ENCODE peak calls at places on chromosome 14, in four cellular contexts. X is NB4, U is esophagus squamous epithelium, P is pancreas. H is an unnamed sample.

GRCh38 chr14:45838597-45838996 is 585.6 kb upstream of the MIS18BP1 start:
- DNase-seq in X (peak), U (no peak), P (no peak), H (no peak)

GRCh38 chr14:74977901-74978385 is 22.5 kb upstream of the PGF start:
- DNase-seq in X (no peak), U (no peak), P (no peak), H (no peak)

GRCh38 chr14:32265584-32265983 is 62.5 kb upstream of the RNU6-8 start:
- DNase-seq in X (no peak), U (no peak), P (no peak), H (no peak)

GRCh38 chr14:26138764-26139445 is 458.9 kb downstream of the NOVA1 start:
- DNase-seq in X (no peak), U (no peak), P (no peak), H (no peak)

GRCh38 chr14:104752338-104752734 is 611 bp upstream of the SIVA1 start:
- DNase-seq in X (no peak), U (peak), P (peak), H (no peak)

GRCh38 chr14:51677738-51678137 is 26.0 kb downstream of the FRMD6 start:
- DNase-seq in X (no peak), U (no peak), P (no peak), H (no peak)

GRCh38 chr14:96362965-96363750 is at the start of the genes ATG2B and GSKIP:
- DNase-seq in X (peak), U (peak), P (peak), H (peak)

GRCh38 chr14:50260072-50260471 is 28.7 kb upstream of the SOS2 start:
- DNase-seq in X (no peak), U (no peak), P (no peak), H (no peak)

GRCh38 chr14:72253503-72253902 is 321.3 kb downstream of the RGS6 start:
- DNase-seq in X (no peak), U (no peak), P (no peak), H (no peak)

GRCh38 chr14:32022525-32022924 is 54.6 kb upstream of the ARHGAP5 start:
- DNase-seq in X (no peak), U (no peak), P (no peak), H (no peak)

GRCh38 chr14:95609398-95609990 is 74.6 kb downstream of the GLRX5 start:
- DNase-seq in X (peak), U (no peak), P (no peak), H (peak)

GRCh38 chr14:87066221-87066817 is 926.7 kb downstream of the GALC start:
- DNase-seq in X (peak), U (no peak), P (no peak), H (no peak)
- TF ChIP-seq CTCF in X (peak), U (no peak), P (no peak), H (no peak)

DNA sequence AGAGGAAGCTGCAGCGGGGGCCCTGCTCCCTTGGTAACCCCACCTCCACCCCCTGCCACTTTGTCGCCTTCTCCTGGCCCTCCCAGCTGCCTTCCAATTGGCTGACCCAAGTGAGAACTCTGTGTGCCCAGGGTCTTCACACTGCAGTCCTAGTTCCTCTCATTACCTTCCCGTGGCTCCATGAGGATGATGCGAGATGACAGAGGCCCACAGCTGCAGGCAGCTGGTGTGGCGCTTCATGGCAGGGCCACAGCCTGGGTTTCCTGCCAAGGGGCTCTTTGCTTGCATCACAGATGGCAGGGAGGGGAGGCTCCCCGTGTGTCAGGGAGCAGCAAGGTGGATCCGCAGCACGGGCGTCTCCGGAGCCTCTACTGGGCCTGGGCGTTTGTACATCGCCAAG is 29.0 kb downstream of the DEGS2 start:
- DNase-seq in X (no peak), U (no peak), P (no peak), H (no peak)
- H3K4me3 ChIP-seq in X (no peak), U (no peak), P (no peak), H (no peak)

GRCh38 chr14:64218344-64219240 is 75.6 kb downstream of the ESR2 start:
- DNase-seq in X (no peak), U (no peak), P (no peak), H (no peak)

GRCh38 chr14:64217747-64218146 is 76.4 kb downstream of the ESR2 start:
- DNase-seq in X (no peak), U (no peak), P (no peak), H (no peak)

GRCh38 chr14:64221604-64222003 is 72.6 kb downstream of the ESR2 start:
- DNase-seq in X (no peak), U (no peak), P (no peak), H (peak)

GRCh38 chr14:64220466-64220865 is 73.7 kb downstream of the ESR2 start:
- DNase-seq in X (no peak), U (no peak), P (no peak), H (no peak)

GRCh38 chr14:64220056-64220455 is 74.1 kb downstream of the ESR2 start:
- DNase-seq in X (no peak), U (no peak), P (no peak), H (no peak)
- TF ChIP-seq CTCF in X (no peak), U (no peak), P (no peak), H (no peak)

GRCh38 chr14:80215081-80215480 is 3.8 kb upstream of the DIO2 start:
- DNase-seq in X (no peak), U (no peak), P (no peak), H (no peak)
- H3K4me3 ChIP-seq in X (no peak), U (no peak), P (no peak), H (no peak)

DNA sequence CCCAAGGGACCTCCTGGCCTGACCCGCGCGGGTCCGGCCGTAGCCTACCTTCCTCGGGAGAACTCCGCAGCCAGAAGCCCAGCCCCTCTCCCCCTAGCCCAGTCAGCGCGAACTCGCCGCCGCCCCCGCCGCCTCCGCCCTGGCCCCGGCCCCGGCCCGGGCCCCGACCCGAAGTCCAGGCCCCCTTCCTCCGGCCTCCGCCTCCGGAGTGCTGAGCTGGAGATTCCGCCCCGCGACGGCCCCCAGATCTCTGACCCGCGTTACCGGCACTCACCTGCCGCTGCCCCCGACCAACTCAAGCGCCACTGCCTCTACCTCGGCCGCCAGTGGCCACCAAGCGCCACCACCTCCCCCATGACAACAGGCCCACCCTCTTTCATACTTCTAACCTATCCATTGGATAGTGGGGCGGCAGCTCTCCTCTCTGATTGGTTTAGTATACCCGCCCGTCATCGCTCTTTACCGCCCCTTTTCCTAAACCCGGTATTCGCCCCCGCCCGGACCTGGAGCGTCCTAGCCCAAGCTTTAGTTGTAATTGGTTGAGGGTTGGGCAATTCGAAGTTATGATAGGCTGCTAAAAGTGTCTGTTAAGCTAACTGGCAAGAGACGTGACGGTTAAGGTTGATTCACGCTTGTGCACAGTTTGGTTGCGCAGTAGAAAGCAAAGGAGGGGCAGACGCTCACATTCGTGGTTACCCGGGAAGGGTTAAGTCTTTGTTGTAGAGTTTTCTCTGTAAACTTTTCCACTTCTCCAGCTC is at the start of gene NUMB:
- DNase-seq in X (peak), U (peak), P (peak), H (peak)
- TF ChIP-seq CTCF in X (no peak), U (peak), P (no peak), H (peak)

GRCh38 chr14:103607039-103607668 is 21.9 kb upstream of the KLC1 start:
- DNase-seq in X (peak), U (no peak), P (no peak), H (peak)
- H3K4me3 ChIP-seq in X (no peak), U (peak), P (no peak), H (no peak)